ENCODE peak calls at places on chromosomes 1 and 21, in eight cellular contexts. M is lung microvascular endothelial cell, G is hippocampal formation, K is uterus, Z is cerebellum, I is HEK293T, F is NCI-H510A treated with DMSO at 0.1 percent for 48 hours, V is M059J. R is an unnamed sample.
A peak's percentile ranks its signal among the peaks of the same experiment; 100 is the strongest.

GRCh38 chr1:16093611-16094010 is 20.2 kb upstream of the FAM131C start:
- DNase-seq in M (no peak), G (no peak), K (no peak), Z (no peak), I (no peak), F (no peak), V (no peak), R (no peak)

GRCh38 chr1:240991230-240991629 is 365.8 kb downstream of the RGS7 start:
- DNase-seq in M (no peak), G (no peak), K (no peak), Z (no peak), I (no peak), F (no peak), V (no peak), R (no peak)

GRCh38 chr1:47431534-47431933 is 6.3 kb upstream of the FOXD2 start:
- DNase-seq in M (no peak), G (no peak), K (no peak), Z (no peak), I (no peak), F (no peak), V (peak; percentile 23), R (no peak)

GRCh38 chr21:33025106-33025470 is 647 bp upstream of the OLIG2 start:
- DNase-seq in M (no peak), G (peak; percentile 57), K (no peak), Z (no peak), I (peak; percentile 77), F (no peak), V (no peak), R (no peak)

GRCh38 chr1:224116131-224116530 is 2.2 kb downstream of the FBXO28 start:
- DNase-seq in M (peak; percentile 69), G (no peak), K (no peak), Z (peak; percentile 66), I (peak; percentile 58), F (peak; percentile 93), V (peak; percentile 67), R (peak; percentile 76)

GRCh38 chr1:67570473-67571143 is 114.4 kb upstream of the GADD45A start:
- DNase-seq in M (no peak), G (no peak), K (no peak), Z (no peak), I (no peak), F (no peak), V (peak; percentile 99), R (no peak)

GRCh38 chr1:214582289-214582891 is 20.6 kb upstream of the CENPF start:
- DNase-seq in M (no peak), G (no peak), K (no peak), Z (no peak), I (no peak), F (no peak), V (no peak), R (no peak)

GRCh38 chr1:8463144-8463927 is 145.4 kb downstream of the SLC45A1 start:
- DNase-seq in M (peak; percentile 42), G (no peak), K (peak; percentile 50), Z (no peak), I (no peak), F (peak; percentile 97), V (peak; percentile 35), R (peak; percentile 68)

GRCh38 chr1:156581661-156582387 is 2.3 kb downstream of the TTC24 start:
- DNase-seq in M (no peak), G (no peak), K (no peak), Z (no peak), I (no peak), F (no peak), V (no peak), R (no peak)

GRCh38 chr21:31298618-31299269 is 45.3 kb downstream of the TIAM1 start:
- DNase-seq in M (no peak), G (no peak), K (no peak), Z (no peak), I (no peak), F (no peak), V (no peak), R (no peak)

GRCh38 chr1:89269277-89269676 is 3.4 kb downstream of the GBP5 start:
- DNase-seq in M (no peak), G (no peak), K (no peak), Z (no peak), I (no peak), F (no peak), V (no peak), R (no peak)

GRCh38 chr1:34166191-34167090 is 1.4 kb upstream of the CSMD2 start:
- DNase-seq in M (no peak), G (peak; percentile 86), K (no peak), Z (no peak), I (no peak), F (no peak), V (peak; percentile 91), R (no peak)

GRCh38 chr1:185581961-185582725 is 152.0 kb upstream of the HMCN1 start:
- DNase-seq in M (no peak), G (no peak), K (no peak), Z (no peak), I (no peak), F (no peak), V (no peak), R (no peak)

R was measured in DMS153.